ENCODE peak calls at places on chromosomes 2 and 18, in six cellular contexts. One of them, this sample, is unnamed. For H3K36me3, the result is how much of the 10 kb centered on the place peaks cover.

GRCh38 chr2:127105656-127106456 is 1.1 kb downstream of the BIN1 start:
- DNase-seq in fibroblast of lung: peak
- DNase-seq in Panc1: no peak
- DNase-seq in CD8-positive, alpha-beta T cell: no peak
- DNase-seq in heart left ventricle: no peak
- DNase-seq in breast epithelium: peak
- DNase-seq in this sample: no peak

GRCh38 chr2:110948027-110948687 is 172.6 kb upstream of the BCL2L11 start:
- DNase-seq in CD8-positive, alpha-beta T cell: no peak
- DNase-seq in heart left ventricle: no peak
- DNase-seq in Panc1: no peak
- DNase-seq in breast epithelium: no peak
- DNase-seq in fibroblast of lung: no peak
- DNase-seq in this sample: peak

GRCh38 chr2:156329031-156329921 is 3.2 kb downstream of the NR4A2 start:
- DNase-seq in fibroblast of lung: no peak
- DNase-seq in breast epithelium: no peak
- DNase-seq in Panc1: no peak
- DNase-seq in heart left ventricle: no peak
- DNase-seq in CD8-positive, alpha-beta T cell: peak
- DNase-seq in this sample: no peak

GRCh38 chr2:169828141-169828811 is 1.0 kb downstream of the UBR3 start:
- DNase-seq in heart left ventricle: peak
- DNase-seq in Panc1: no peak
- DNase-seq in CD8-positive, alpha-beta T cell: peak
- DNase-seq in breast epithelium: no peak
- DNase-seq in fibroblast of lung: peak
- DNase-seq in this sample: peak

GRCh38 chr2:1752751-1753150 is 8.4 kb upstream of the PXDN start:
- DNase-seq in CD8-positive, alpha-beta T cell: no peak
- DNase-seq in breast epithelium: no peak
- DNase-seq in heart left ventricle: no peak
- DNase-seq in fibroblast of lung: no peak
- DNase-seq in Panc1: no peak
- DNase-seq in this sample: no peak

GRCh38 chr2:38037757-38038615 is 38.0 kb downstream of the CYP1B1 start:
- DNase-seq in breast epithelium: no peak
- DNase-seq in heart left ventricle: peak
- DNase-seq in Panc1: no peak
- DNase-seq in fibroblast of lung: peak
- DNase-seq in CD8-positive, alpha-beta T cell: no peak
- DNase-seq in this sample: peak

GRCh38 chr2:96325038-96325883 is at the start of gene ITPRIPL1:
- DNase-seq in breast epithelium: no peak
- DNase-seq in CD8-positive, alpha-beta T cell: no peak
- DNase-seq in heart left ventricle: peak
- DNase-seq in Panc1: no peak
- DNase-seq in fibroblast of lung: no peak
- DNase-seq in this sample: no peak

GRCh38 chr2:239773377-239774141 is 251.6 kb downstream of the NDUFA10 start:
- DNase-seq in CD8-positive, alpha-beta T cell: no peak
- DNase-seq in Panc1: no peak
- DNase-seq in breast epithelium: no peak
- DNase-seq in heart left ventricle: no peak
- DNase-seq in fibroblast of lung: no peak
- DNase-seq in this sample: no peak

GRCh38 chr2:24456610-24457556 is 34.2 kb upstream of the NCOA1 start:
- DNase-seq in CD8-positive, alpha-beta T cell: no peak
- DNase-seq in Panc1: no peak
- DNase-seq in breast epithelium: no peak
- DNase-seq in fibroblast of lung: peak
- DNase-seq in heart left ventricle: peak
- DNase-seq in this sample: peak

GRCh38 chr2:27960237-27960912 is 69.8 kb downstream of the BABAM2 start:
- DNase-seq in heart left ventricle: no peak
- DNase-seq in CD8-positive, alpha-beta T cell: peak
- DNase-seq in breast epithelium: no peak
- DNase-seq in fibroblast of lung: peak
- DNase-seq in Panc1: no peak
- DNase-seq in this sample: no peak

GRCh38 chr2:45612741-45613140 is 1.7 kb upstream of the SRBD1 start:
- DNase-seq in breast epithelium: no peak
- DNase-seq in CD8-positive, alpha-beta T cell: no peak
- DNase-seq in fibroblast of lung: no peak
- DNase-seq in Panc1: no peak
- DNase-seq in heart left ventricle: no peak
- DNase-seq in this sample: no peak

GRCh38 chr18:56511996-56512395 is 126.4 kb downstream of the TXNL1 start:
- DNase-seq in breast epithelium: no peak
- DNase-seq in fibroblast of lung: no peak
- DNase-seq in heart left ventricle: no peak
- DNase-seq in Panc1: no peak
- DNase-seq in CD8-positive, alpha-beta T cell: no peak
- DNase-seq in this sample: no peak

GRCh38 chr18:38545071-38545470 is 979.5 kb upstream of the CELF4 start:
- DNase-seq in breast epithelium: no peak
- DNase-seq in heart left ventricle: no peak
- DNase-seq in CD8-positive, alpha-beta T cell: no peak
- DNase-seq in fibroblast of lung: no peak
- DNase-seq in Panc1: no peak
- DNase-seq in this sample: no peak

GRCh38 chr2:111626037-111626861 is 257.7 kb downstream of the ANAPC1 start:
- DNase-seq in fibroblast of lung: peak
- DNase-seq in breast epithelium: no peak
- DNase-seq in CD8-positive, alpha-beta T cell: no peak
- DNase-seq in heart left ventricle: no peak
- DNase-seq in Panc1: no peak
- DNase-seq in this sample: no peak

GRCh38 chr2:73827018-73827417 is 1.7 kb upstream of the STAMBP start:
- DNase-seq in breast epithelium: no peak
- DNase-seq in Panc1: no peak
- DNase-seq in fibroblast of lung: peak
- DNase-seq in heart left ventricle: no peak
- DNase-seq in CD8-positive, alpha-beta T cell: no peak
- DNase-seq in this sample: no peak

GRCh38 chr2:230998882-230999281 is 3.0 kb downstream of the SPATA3 start:
- DNase-seq in CD8-positive, alpha-beta T cell: no peak
- DNase-seq in breast epithelium: no peak
- DNase-seq in fibroblast of lung: no peak
- DNase-seq in Panc1: no peak
- DNase-seq in heart left ventricle: no peak
- DNase-seq in this sample: no peak

GRCh38 chr2:620456-621302 is 56.5 kb downstream of the TMEM18 start:
- DNase-seq in heart left ventricle: no peak
- DNase-seq in CD8-positive, alpha-beta T cell: no peak
- DNase-seq in Panc1: no peak
- DNase-seq in breast epithelium: no peak
- DNase-seq in fibroblast of lung: no peak
- DNase-seq in this sample: no peak

GRCh38 chr2:67782443-67782842 is 280.4 kb downstream of the C1D start:
- DNase-seq in CD8-positive, alpha-beta T cell: no peak
- DNase-seq in fibroblast of lung: peak
- DNase-seq in Panc1: no peak
- DNase-seq in heart left ventricle: peak
- DNase-seq in breast epithelium: no peak
- DNase-seq in this sample: no peak

GRCh38 chr2:130231656-130232055 is 33.4 kb upstream of the TUBA3E start:
- DNase-seq in Panc1: no peak
- DNase-seq in CD8-positive, alpha-beta T cell: no peak
- DNase-seq in fibroblast of lung: no peak
- DNase-seq in breast epithelium: no peak
- DNase-seq in heart left ventricle: no peak
- DNase-seq in this sample: no peak

GRCh38 chr2:149767516-149767974 is 180.0 kb upstream of the MMADHC start:
- DNase-seq in breast epithelium: no peak
- DNase-seq in Panc1: no peak
- DNase-seq in heart left ventricle: no peak
- DNase-seq in CD8-positive, alpha-beta T cell: no peak
- DNase-seq in fibroblast of lung: peak
- DNase-seq in this sample: no peak

GRCh38 chr2:240462073-240462703 is 26.7 kb downstream of the GPC1 start:
- DNase-seq in fibroblast of lung: no peak
- DNase-seq in CD8-positive, alpha-beta T cell: no peak
- DNase-seq in heart left ventricle: peak
- DNase-seq in Panc1: no peak
- DNase-seq in breast epithelium: peak
- DNase-seq in this sample: peak

DNA sequence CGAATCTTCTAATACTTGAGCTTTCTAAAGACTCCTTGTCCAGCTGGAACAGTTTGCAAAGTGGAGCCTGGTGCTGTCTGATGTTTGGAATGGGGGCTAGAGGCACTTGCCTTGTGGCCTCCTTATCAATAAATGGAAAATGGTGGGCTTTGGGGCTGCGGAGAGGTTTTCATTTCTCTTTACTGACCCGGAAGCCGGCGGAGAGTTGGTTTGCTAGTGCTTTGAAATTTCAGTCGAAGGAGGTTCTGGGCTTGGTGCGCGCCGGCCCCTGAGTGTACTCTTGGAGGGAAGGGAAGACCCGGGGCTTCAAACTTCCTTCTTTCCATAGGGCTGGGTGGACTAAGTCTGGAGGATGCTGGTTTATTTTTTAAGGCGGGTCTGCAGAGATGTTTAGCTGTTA is 714 bp downstream of the RPIA start:
- DNase-seq in breast epithelium: no peak
- DNase-seq in fibroblast of lung: peak
- DNase-seq in heart left ventricle: no peak
- DNase-seq in Panc1: no peak
- DNase-seq in CD8-positive, alpha-beta T cell: peak
- DNase-seq in this sample: no peak
- H3K27ac ChIP-seq in breast epithelium: peak
- H3K27ac ChIP-seq in fibroblast of lung: peak
- H3K27ac ChIP-seq in heart left ventricle: peak
- H3K27ac ChIP-seq in Panc1: peak
- H3K27ac ChIP-seq in CD8-positive, alpha-beta T cell: peak
- H3K27ac ChIP-seq in this sample: peak

GRCh38 chr2:86031606-86032005 is 74.1 kb downstream of the POLR1A start:
- DNase-seq in breast epithelium: no peak
- DNase-seq in CD8-positive, alpha-beta T cell: no peak
- DNase-seq in fibroblast of lung: no peak
- DNase-seq in heart left ventricle: no peak
- DNase-seq in Panc1: no peak
- DNase-seq in this sample: no peak
- H3K36me3 ChIP-seq in breast epithelium: under half
- H3K36me3 ChIP-seq in CD8-positive, alpha-beta T cell: under half
- H3K36me3 ChIP-seq in fibroblast of lung: under half
- H3K36me3 ChIP-seq in heart left ventricle: half or more
- H3K36me3 ChIP-seq in Panc1: under half
- H3K36me3 ChIP-seq in this sample: under half

GRCh38 chr2:157805519-157805918 is 70.6 kb downstream of the ACVR1 start:
- DNase-seq in Panc1: no peak
- DNase-seq in breast epithelium: no peak
- DNase-seq in fibroblast of lung: no peak
- DNase-seq in CD8-positive, alpha-beta T cell: no peak
- DNase-seq in heart left ventricle: no peak
- DNase-seq in this sample: no peak
- H3K27ac ChIP-seq in Panc1: no peak
- H3K27ac ChIP-seq in breast epithelium: no peak
- H3K27ac ChIP-seq in fibroblast of lung: no peak
- H3K27ac ChIP-seq in CD8-positive, alpha-beta T cell: no peak
- H3K27ac ChIP-seq in heart left ventricle: no peak
- H3K27ac ChIP-seq in this sample: peak

GRCh38 chr2:36368438-36368837 is 12.9 kb downstream of the CRIM1 start:
- DNase-seq in breast epithelium: no peak
- DNase-seq in Panc1: no peak
- DNase-seq in heart left ventricle: no peak
- DNase-seq in CD8-positive, alpha-beta T cell: no peak
- DNase-seq in fibroblast of lung: no peak
- DNase-seq in this sample: no peak
- H3K36me3 ChIP-seq in breast epithelium: under half
- H3K36me3 ChIP-seq in Panc1: under half
- H3K36me3 ChIP-seq in heart left ventricle: under half
- H3K36me3 ChIP-seq in CD8-positive, alpha-beta T cell: under half
- H3K36me3 ChIP-seq in fibroblast of lung: under half
- H3K36me3 ChIP-seq in this sample: under half

DNA sequence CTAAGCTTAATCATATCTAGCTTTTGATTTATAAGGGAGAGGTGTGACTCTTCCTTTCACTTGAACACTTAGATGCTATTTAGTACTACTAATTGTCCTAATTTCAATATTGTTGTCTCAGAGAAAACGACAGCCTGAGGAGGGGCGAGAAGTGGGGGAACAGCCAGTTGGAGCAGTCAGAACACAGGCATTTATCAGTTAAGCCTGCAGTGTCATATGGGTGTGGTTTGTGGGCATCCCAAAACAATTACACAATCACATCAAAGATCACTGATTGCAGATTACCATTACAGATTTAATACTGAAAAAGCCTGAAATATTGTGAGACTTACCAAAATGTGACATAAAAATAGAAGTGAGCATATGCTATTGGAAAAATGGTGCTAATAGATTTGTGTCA is 15.9 kb downstream of the TMEM131 start:
- DNase-seq in fibroblast of lung: no peak
- DNase-seq in breast epithelium: no peak
- DNase-seq in CD8-positive, alpha-beta T cell: no peak
- DNase-seq in heart left ventricle: no peak
- DNase-seq in Panc1: no peak
- DNase-seq in this sample: no peak
- H3K27ac ChIP-seq in fibroblast of lung: no peak
- H3K27ac ChIP-seq in breast epithelium: no peak
- H3K27ac ChIP-seq in CD8-positive, alpha-beta T cell: no peak
- H3K27ac ChIP-seq in heart left ventricle: no peak
- H3K27ac ChIP-seq in Panc1: no peak
- H3K27ac ChIP-seq in this sample: no peak

GRCh38 chr2:229825476-229825875 is 96.3 kb downstream of the TRIP12 start:
- DNase-seq in heart left ventricle: no peak
- DNase-seq in Panc1: no peak
- DNase-seq in fibroblast of lung: no peak
- DNase-seq in breast epithelium: no peak
- DNase-seq in CD8-positive, alpha-beta T cell: no peak
- DNase-seq in this sample: no peak
- H3K36me3 ChIP-seq in heart left ventricle: half or more
- H3K36me3 ChIP-seq in Panc1: under half
- H3K36me3 ChIP-seq in fibroblast of lung: under half
- H3K36me3 ChIP-seq in breast epithelium: under half
- H3K36me3 ChIP-seq in CD8-positive, alpha-beta T cell: under half
- H3K36me3 ChIP-seq in this sample: under half

This sample was measured in gastrocnemius medialis.